ENCODE peak calls at places on chromosome 9, in five cellular contexts. W is neural progenitor cell, L is astrocyte, K is endothelial cell of umbilical vein, D is PC-3. O is an unnamed sample.
A peak's percentile ranks its signal among the peaks of the same experiment; 100 is the strongest.

GRCh38 chr9:130186839-130187522 is 14.8 kb downstream of the NCS1 start:
- DNase-seq in D (peak; percentile 75), W (peak; percentile 61), L (peak; percentile 37), K (no peak), O (no peak)

GRCh38 chr9:6029581-6029980 is 14.2 kb upstream of the RANBP6 start:
- DNase-seq in W (no peak), D (no peak), L (no peak), K (no peak), O (no peak)

GRCh38 chr9:136665704-136666363 is 3.1 kb downstream of the EGFL7 start:
- DNase-seq in K (no peak), L (no peak), D (no peak), W (peak; percentile 70), O (no peak)

GRCh38 chr9:107481035-107481434 is 8.5 kb downstream of the KLF4 start:
- DNase-seq in D (peak; percentile 38), K (peak; percentile 45), W (no peak), L (no peak), O (no peak)

GRCh38 chr9:136174779-136175744 is 29.9 kb downstream of the LHX3 start:
- DNase-seq in W (peak; percentile 71), L (no peak), K (no peak), D (no peak), O (no peak)

GRCh38 chr9:136615631-136616306 is 46.9 kb upstream of the EGFL7 start:
- DNase-seq in D (peak; percentile 12), L (no peak), K (no peak), W (no peak), O (no peak)

GRCh38 chr9:135960328-135961276 is 571 bp downstream of the UBAC1 start:
- DNase-seq in L (no peak), K (peak; percentile 29), W (peak; percentile 75), D (no peak), O (no peak)

GRCh38 chr9:23812673-23813072 is 13.4 kb downstream of the ELAVL2 start:
- DNase-seq in D (peak; percentile 22), L (no peak), K (no peak), W (no peak), O (no peak)

GRCh38 chr9:112863214-112863613 is 27.5 kb downstream of the SLC46A2 start:
- DNase-seq in K (no peak), L (no peak), D (no peak), W (no peak), O (no peak)

GRCh38 chr9:120869726-120870125 is 7.3 kb downstream of the PHF19 start:
- DNase-seq in L (no peak), K (no peak), D (no peak), W (no peak), O (no peak)

GRCh38 chr9:135016876-135017275 is 70.6 kb upstream of the OLFM1 start:
- DNase-seq in W (no peak), L (no peak), D (no peak), K (no peak), O (no peak)

GRCh38 chr9:99093492-99093791 is 11.5 kb upstream of the TGFBR1 start:
- DNase-seq in D (no peak), K (no peak), W (no peak), L (no peak), O (no peak)

GRCh38 chr9:86082870-86083269 is 16.5 kb downstream of the GOLM1 start:
- DNase-seq in D (no peak), L (peak; percentile 41), K (no peak), W (no peak), O (no peak)

GRCh38 chr9:135503371-135504261 is 3.1 kb downstream of the MRPS2 start:
- DNase-seq in D (no peak), K (no peak), W (no peak), L (no peak), O (no peak)

GRCh38 chr9:107737987-107738743 is 248.6 kb upstream of the KLF4 start:
- DNase-seq in W (no peak), D (peak; percentile 56), L (peak; percentile 95), K (peak; percentile 44), O (peak; percentile 38)

GRCh38 chr9:137814436-137814835 is 63.1 kb upstream of the CACNA1B start:
- DNase-seq in W (no peak), L (no peak), D (no peak), K (no peak), O (no peak)

GRCh38 chr9:70411141-70411929 is 3.1 kb downstream of the KLF9 start:
- DNase-seq in K (peak; percentile 77), D (no peak), L (peak; percentile 74), W (peak; percentile 22), O (no peak)

GRCh38 chr9:93099551-93100264 is 3.7 kb downstream of the CARD19 start:
- DNase-seq in D (no peak), W (no peak), L (no peak), K (no peak), O (no peak)

GRCh38 chr9:96236854-96237545 is 65.0 kb downstream of the HSD17B3 start:
- DNase-seq in D (no peak), L (no peak), K (no peak), W (peak; percentile 14), O (no peak)

GRCh38 chr9:81538929-81539716 is 150.2 kb downstream of the TLE1 start:
- DNase-seq in L (no peak), K (no peak), W (no peak), D (no peak), O (no peak)

GRCh38 chr9:91217388-91217787 is 144.3 kb downstream of the AUH start:
- DNase-seq in K (no peak), W (no peak), D (no peak), L (no peak), O (no peak)

GRCh38 chr9:89555426-89556375 is 49.1 kb upstream of the GADD45G start:
- DNase-seq in L (no peak), W (no peak), D (no peak), K (peak; percentile 8), O (no peak)

GRCh38 chr9:656918-657583 is 184.4 kb upstream of the DMRT1 start:
- DNase-seq in D (no peak), L (no peak), W (no peak), K (no peak), O (peak; percentile 78)

GRCh38 chr9:98304381-98304780 is 48.9 kb upstream of the TBC1D2 start:
- DNase-seq in L (no peak), W (no peak), D (no peak), K (no peak), O (no peak)

GRCh38 chr9:112384690-112385089 is 4.8 kb downstream of the HSDL2 start:
- DNase-seq in W (no peak), L (no peak), K (peak; percentile 6), D (no peak), O (no peak)

GRCh38 chr9:126421567-126422428 is 95.2 kb downstream of the MVB12B start:
- DNase-seq in K (no peak), W (peak; percentile 57), D (no peak), L (no peak), O (no peak)

GRCh38 chr9:134642385-134643181 is 980 bp downstream of the COL5A1 start:
- DNase-seq in D (peak; percentile 18), L (peak; percentile 75), W (peak; percentile 73), K (peak; percentile 56), O (no peak)

GRCh38 chr9:18427691-18428090 is 46.3 kb upstream of the ADAMTSL1 start:
- DNase-seq in D (no peak), W (no peak), K (peak; percentile 52), L (no peak), O (no peak)

GRCh38 chr9:27426717-27427645 is 97.1 kb upstream of the IFNK start:
- DNase-seq in K (no peak), D (peak; percentile 90), W (peak; percentile 9), L (peak; percentile 71), O (peak; percentile 87)

GRCh38 chr9:131562032-131562959 is 17.0 kb downstream of the PRRT1B start:
- DNase-seq in D (peak; percentile 87), W (no peak), L (peak; percentile 53), K (no peak), O (no peak)

GRCh38 chr9:33718987-33719386 is 76.4 kb upstream of the PRSS3 start:
- DNase-seq in K (peak; percentile 74), W (no peak), D (peak; percentile 27), L (no peak), O (no peak)

GRCh38 chr9:5112109-5112592 is 73.3 kb downstream of the INSL6 start:
- DNase-seq in W (no peak), K (no peak), D (no peak), L (no peak), O (no peak)

GRCh38 chr9:96075757-96076156 is 200.3 kb downstream of the ERCC6L2 start:
- DNase-seq in L (no peak), W (no peak), D (no peak), K (no peak), O (no peak)

GRCh38 chr9:122218885-122219855 is 9.6 kb downstream of the LHX6 start:
- DNase-seq in W (peak; percentile 68), D (no peak), L (no peak), K (no peak), O (no peak)

GRCh38 chr9:122221223-122221811 is 7.4 kb downstream of the LHX6 start:
- DNase-seq in D (no peak), L (no peak), K (no peak), W (peak; percentile 64), O (no peak)

GRCh38 chr9:122222741-122223140 is 6.0 kb downstream of the LHX6 start:
- DNase-seq in W (no peak), L (no peak), K (no peak), D (no peak), O (no peak)

GRCh38 chr9:122219856-122220672 is 8.7 kb downstream of the LHX6 start:
- DNase-seq in D (no peak), W (peak; percentile 63), K (no peak), L (no peak), O (no peak)

GRCh38 chr9:122220673-122221222 is 8.0 kb downstream of the LHX6 start:
- DNase-seq in L (no peak), W (peak; percentile 33), K (no peak), D (no peak), O (no peak)
- TF ChIP-seq EZH2 in L (peak; percentile 8), W (peak; percentile 37), K (no peak), D (no peak), O (peak; percentile 13)

DNA sequence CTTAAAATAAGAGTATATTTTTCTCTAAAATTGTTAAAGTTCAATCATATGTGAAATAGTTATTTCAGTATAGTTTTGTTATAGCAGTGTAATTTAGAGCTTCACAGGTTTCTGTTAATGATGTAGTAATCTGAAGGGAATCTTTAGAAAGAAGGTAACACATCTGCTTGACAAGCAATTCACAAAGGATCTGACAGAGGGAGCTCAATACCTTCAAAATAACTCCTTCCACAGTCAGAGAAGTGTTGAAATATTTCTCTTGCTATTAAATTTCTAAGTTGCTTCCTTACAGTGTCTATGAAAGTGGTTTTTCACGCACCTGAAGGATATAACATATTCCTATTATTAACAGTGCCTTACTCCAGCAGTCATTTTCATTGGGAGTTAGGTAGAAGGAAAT is 44.9 kb downstream of the SLC25A51 start:
- DNase-seq in D (peak; percentile 7), W (no peak), K (peak; percentile 9), L (no peak), O (no peak)
- TF ChIP-seq CTCF in D (peak; percentile 45), W (peak; percentile 21), K (no peak), L (no peak), O (no peak)

DNA sequence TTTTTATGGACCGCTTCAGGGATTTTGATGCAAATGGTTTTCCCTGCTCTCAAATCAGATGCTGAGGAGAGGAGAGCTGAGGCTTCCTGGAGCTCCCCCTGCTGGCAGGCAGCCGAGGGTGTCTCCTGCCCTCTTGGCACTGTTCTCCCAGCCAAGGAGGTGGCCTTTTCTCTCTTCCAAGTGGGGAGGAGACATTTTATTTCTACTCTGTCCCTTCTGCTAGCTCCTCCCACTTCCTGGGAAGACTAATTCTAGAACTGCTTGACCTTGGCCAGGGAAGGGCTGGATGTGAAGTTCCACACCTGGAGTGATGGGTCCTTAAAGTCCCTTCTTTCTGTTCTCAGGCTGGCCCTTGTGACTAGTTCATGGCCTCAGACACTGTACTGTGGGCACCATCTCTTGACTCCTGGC is 31.8 kb downstream of the PTPA start:
- DNase-seq in D (peak; percentile 75), K (peak; percentile 88), W (peak; percentile 80), L (peak; percentile 85), O (no peak)
- H3K9ac ChIP-seq in D (no peak overlapping the region), K (peak overlapping the region; percentile 40), W (no peak overlapping the region), L (peak overlapping the region; percentile 97), O (no peak overlapping the region)

GRCh38 chr9:124004608-124005007 is 7.0 kb upstream of the LHX2 start:
- DNase-seq in W (no peak), K (no peak), D (no peak), L (no peak), O (no peak)
- TF ChIP-seq EZH2 in W (no peak), K (no peak), D (no peak), L (no peak), O (no peak)